ENCODE peak calls at places on chromosomes 7 and 10, in five cellular contexts. G is smooth muscle cell of the brain vasculature, N is heart right ventricle, Z is GM23338, A is NCI-H460. P is an unnamed sample.
A peak's percentile ranks its signal among the peaks of the same experiment; 100 is the strongest.

GRCh38 chr10:7260412-7260900 is 150.4 kb downstream of the SFMBT2 start:
- DNase-seq in G (peak; percentile 47), N (peak; percentile 82), Z (peak; percentile 84), A (peak; percentile 66), P (no peak)

GRCh38 chr7:146772581-146772980 is 656.0 kb downstream of the CNTNAP2 start:
- DNase-seq in G (no peak), N (no peak), Z (peak; percentile 74), A (peak; percentile 6), P (no peak)

GRCh38 chr7:157468221-157469111 is 131.7 kb downstream of the DNAJB6 start:
- DNase-seq in G (no peak), N (no peak), Z (no peak), A (no peak), P (peak; percentile 68)

GRCh38 chr7:6640246-6640721 is 3.2 kb downstream of the ZNF316 start:
- DNase-seq in G (no peak), N (peak; percentile 32), Z (peak; percentile 88), A (no peak), P (peak; percentile 61)

GRCh38 chr7:111140091-111140870 is 49.4 kb downstream of the LRRN3 start:
- DNase-seq in G (no peak), N (no peak), Z (no peak), A (no peak), P (no peak)

GRCh38 chr10:31619410-31620095 is 300.5 kb downstream of the ZEB1 start:
- DNase-seq in G (no peak), N (peak; percentile 41), Z (no peak), A (no peak), P (no peak)

GRCh38 chr10:4186849-4187248 is 401.8 kb upstream of the KLF6 start:
- DNase-seq in G (no peak), N (no peak), Z (no peak), A (no peak), P (no peak)

GRCh38 chr10:124602121-124602561 is 140.5 kb downstream of the LHPP start:
- DNase-seq in G (no peak), N (no peak), Z (no peak), A (no peak), P (no peak)

GRCh38 chr7:143924851-143925250 is 10.2 kb upstream of the OR2F2 start:
- DNase-seq in G (no peak), N (no peak), Z (no peak), A (no peak), P (no peak)

P was measured in left lung.